ENCODE peak calls at places on chromosomes 6 and 20, in eight cellular contexts. F is HCT116, H is A549, S is WTC11, I is SK-N-SH, T is endothelial cell of umbilical vein, J is GM12878, C is K562. K is an unnamed sample.

GRCh38 chr6:104226798-104227444 is 632.8 kb downstream of the HACE1 start:
- DNase-seq in F (no peak), J (no peak), I (no peak), T (no peak), C (no peak), H (no peak), S (no peak), K (no peak)

GRCh38 chr6:1244941-1245340 is 67.0 kb upstream of the FOXQ1 start:
- DNase-seq in F (no peak), H (no peak), J (no peak), C (no peak), T (no peak), I (no peak), S (no peak), K (no peak)

GRCh38 chr6:77172578-77172977 is 290.7 kb downstream of the HTR1B start:
- DNase-seq in S (no peak), F (no peak), C (no peak), J (no peak), H (no peak), T (no peak), I (no peak), K (no peak)

GRCh38 chr6:120405947-120406346 is 928.3 kb downstream of the TBC1D32 start:
- DNase-seq in J (no peak), F (peak; percentile 13), S (peak; percentile 40), T (no peak), C (no peak), I (no peak), H (no peak), K (peak; percentile 7)

GRCh38 chr6:84390334-84390733 is 162.9 kb upstream of the CEP162 start:
- DNase-seq in F (no peak), J (no peak), T (no peak), C (no peak), S (no peak), I (no peak), H (no peak), K (no peak)

GRCh38 chr6:27359231-27359630 is 29.3 kb upstream of the ZNF391 start:
- DNase-seq in S (no peak), J (no peak), F (no peak), I (no peak), T (no peak), H (no peak), C (no peak), K (no peak)

GRCh38 chr20:12201289-12201991 is 283.7 kb downstream of the BTBD3 start:
- DNase-seq in H (no peak), T (no peak), C (no peak), J (no peak), F (no peak), S (no peak), I (peak; percentile 1), K (no peak)

GRCh38 chr6:83057705-83058321 is 7.8 kb downstream of the UBE3D start:
- DNase-seq in T (peak; percentile 57), I (peak; percentile 57), J (no peak), H (peak; percentile 25), C (peak; percentile 20), S (peak; percentile 43), F (peak; percentile 22), K (peak; percentile 63)

GRCh38 chr20:62430311-62430853 is 3.0 kb upstream of the RBBP8NL start:
- DNase-seq in H (no peak), T (no peak), I (no peak), C (no peak), J (no peak), F (no peak), S (no peak), K (no peak)

GRCh38 chr20:58141971-58142842 is 86.2 kb downstream of the ANKRD60 start:
- DNase-seq in T (no peak), C (no peak), H (no peak), J (no peak), I (no peak), S (no peak), F (no peak), K (no peak)

GRCh38 chr6:149335924-149336323 is 18.4 kb downstream of the TAB2 start:
- DNase-seq in I (no peak), J (no peak), H (no peak), S (no peak), F (peak; percentile 59), C (no peak), T (peak; percentile 67), K (no peak)

GRCh38 chr6:113672691-113673149 is 184.4 kb upstream of the MARCKS start:
- DNase-seq in T (peak; percentile 51), F (no peak), H (no peak), J (no peak), C (no peak), S (no peak), I (peak; percentile 69), K (peak; percentile 41)

GRCh38 chr6:134288538-134289203 is 29.2 kb downstream of the SGK1 start:
- DNase-seq in T (peak; percentile 74), I (no peak), F (no peak), C (no peak), J (no peak), H (no peak), S (no peak), K (peak; percentile 89)

GRCh38 chr6:56749632-56750151 is 107.0 kb upstream of the DST start:
- DNase-seq in S (no peak), C (no peak), H (peak; percentile 28), I (no peak), T (peak; percentile 71), F (peak; percentile 91), J (no peak), K (no peak)

GRCh38 chr6:123802697-123803455 is 789 bp upstream of the NKAIN2 start:
- DNase-seq in F (peak; percentile 22), T (peak; percentile 80), I (peak; percentile 79), S (peak; percentile 90), H (peak; percentile 44), J (no peak), C (peak; percentile 56), K (peak; percentile 67)

GRCh38 chr20:50191065-50191565 is 485 bp downstream of the CEBPB start:
- DNase-seq in S (no peak), F (no peak), H (no peak), C (peak; percentile 75), T (peak; percentile 36), J (no peak), I (no peak), K (peak; percentile 81)

GRCh38 chr6:43627008-43627825 is 1.8 kb downstream of the GTPBP2 start:
- DNase-seq in C (peak; percentile 85), J (peak; percentile 23), I (peak; percentile 75), F (peak; percentile 78), H (peak; percentile 30), T (peak; percentile 92), S (no peak), K (peak; percentile 58)

GRCh38 chr6:157271441-157271840 is 51.9 kb downstream of the TMEM242 start:
- DNase-seq in T (no peak), C (no peak), H (no peak), S (no peak), J (no peak), F (no peak), I (no peak), K (no peak)

GRCh38 chr6:82353848-82354247 is 9.8 kb upstream of the TPBG start:
- DNase-seq in T (no peak), F (no peak), S (no peak), C (no peak), J (no peak), H (no peak), I (no peak), K (no peak)

GRCh38 chr6:105112577-105112976 is 67.2 kb downstream of the POPDC3 start:
- DNase-seq in I (no peak), C (peak; percentile 14), T (no peak), S (no peak), H (no peak), F (no peak), J (no peak), K (peak; percentile 15)

GRCh38 chr20:61932711-61933480 is 132.8 kb downstream of the TAF4 start:
- DNase-seq in H (no peak), F (no peak), S (peak; percentile 5), C (no peak), T (no peak), J (no peak), I (no peak), K (no peak)

GRCh38 chr6:111692327-111693164 is 86.9 kb upstream of the TRAF3IP2 start:
- DNase-seq in I (peak; percentile 61), S (no peak), T (no peak), H (no peak), F (no peak), J (no peak), C (no peak), K (no peak)

GRCh38 chr6:161033667-161034066 is 42.1 kb downstream of the MAP3K4 start:
- DNase-seq in H (no peak), F (no peak), S (no peak), J (no peak), C (no peak), T (no peak), I (no peak), K (no peak)

GRCh38 chr6:152142116-152142515 is 334.6 kb downstream of the ESR1 start:
- DNase-seq in I (no peak), F (no peak), S (no peak), J (no peak), T (no peak), H (no peak), C (no peak), K (no peak)
- TF ChIP-seq MAX in I (no peak), F (no peak), S (no peak), J (no peak), T (no peak), H (no peak), C (no peak), K (no peak)

DNA sequence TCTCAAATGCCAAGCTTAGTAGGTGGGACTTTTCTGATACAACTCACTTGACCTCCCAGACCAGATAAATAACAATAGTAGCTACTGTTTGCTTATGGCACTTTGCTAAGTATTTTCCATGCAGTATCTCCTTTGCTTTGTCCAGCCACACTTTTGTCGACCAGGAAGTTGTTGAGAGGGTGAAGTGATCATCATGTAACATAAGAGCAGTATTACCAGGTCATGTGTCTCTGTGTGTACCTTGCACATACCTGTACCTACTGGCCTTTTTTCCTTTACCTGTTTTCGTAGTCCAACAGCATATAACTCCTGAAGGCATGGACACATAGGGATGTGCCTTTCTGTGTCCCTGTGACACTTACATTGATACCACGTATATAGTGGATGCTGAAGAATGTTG is 16.9 kb downstream of the EDN3 start:
- DNase-seq in T (no peak), F (no peak), I (no peak), S (no peak), J (no peak), H (no peak), C (no peak), K (no peak)
- TF ChIP-seq MAX in T (no peak), F (no peak), I (no peak), S (no peak), J (no peak), H (no peak), C (no peak), K (no peak)

DNA sequence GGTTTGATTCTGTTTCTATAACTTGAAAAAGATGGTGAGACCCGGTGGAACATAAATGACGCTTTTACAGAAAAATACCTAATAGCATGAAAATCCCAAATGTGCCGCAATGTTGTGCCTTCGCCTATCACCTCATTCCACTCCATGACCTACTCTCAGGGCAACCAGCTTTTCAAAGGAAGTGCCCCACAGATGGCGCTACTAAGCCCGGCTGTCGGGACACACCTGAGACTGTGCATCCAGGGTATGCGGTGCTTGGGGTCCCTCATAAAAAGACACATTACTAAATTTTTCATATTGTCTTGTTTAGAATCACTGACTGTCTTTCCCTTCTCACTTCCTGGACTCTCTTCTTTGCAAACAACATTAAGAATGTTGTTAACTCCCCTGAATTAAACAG is 145.5 kb upstream of the RPS6KA2 start:
- DNase-seq in H (no peak), T (no peak), J (no peak), F (no peak), I (no peak), S (peak; percentile 65), C (no peak), K (no peak)
- TF ChIP-seq MAX in H (no peak), T (no peak), J (no peak), F (no peak), I (no peak), S (no peak), C (no peak), K (no peak)

GRCh38 chr6:21354805-21355238 is 238.7 kb upstream of the SOX4 start:
- DNase-seq in T (no peak), H (no peak), F (no peak), I (no peak), S (no peak), C (no peak), J (peak; percentile 16), K (no peak)
- TF ChIP-seq MAX in T (no peak), H (no peak), F (no peak), I (no peak), S (no peak), C (no peak), J (no peak), K (no peak)

K was measured in NB4.